ENCODE peak calls at places on chromosomes 5 and 9, in eight cellular contexts. H, F, P, W, S, V, X and N are unnamed samples.

GRCh38 chr5:31626604-31627234 is 12.2 kb upstream of the PDZD2 start:
- DNase-seq in H (no peak), F (no peak), P (no peak), W (no peak), S (no peak), V (no peak), X (no peak), N (no peak)

GRCh38 chr5:170732685-170733084 is 50.8 kb upstream of the GABRP start:
- DNase-seq in H (no peak), F (no peak), P (no peak), W (no peak), S (no peak), V (no peak), X (no peak), N (no peak)

GRCh38 chr9:130932220-130933069 is 6.6 kb downstream of the FIBCD1 start:
- DNase-seq in H (no peak), F (no peak), P (no peak), W (no peak), S (peak), V (no peak), X (no peak), N (no peak)

GRCh38 chr9:130039504-130040147 is 3.4 kb downstream of the FNBP1 start:
- DNase-seq in H (no peak), F (no peak), P (no peak), W (peak), S (no peak), V (no peak), X (no peak), N (no peak)

GRCh38 chr5:21806271-21806670 is 1046.9 kb downstream of the CDH12 start:
- DNase-seq in H (no peak), F (no peak), P (no peak), W (no peak), S (no peak), V (no peak), X (no peak), N (no peak)

GRCh38 chr9:27467486-27467885 is 56.6 kb upstream of the IFNK start:
- DNase-seq in H (no peak), F (no peak), P (no peak), W (no peak), S (no peak), V (no peak), X (no peak), N (no peak)

GRCh38 chr9:2567922-2568321 is 53.7 kb upstream of the VLDLR start:
- DNase-seq in H (no peak), F (no peak), P (no peak), W (peak), S (peak), V (no peak), X (no peak), N (no peak)

GRCh38 chr5:72326298-72326649 is 6.1 kb downstream of the PTCD2 start:
- DNase-seq in H (no peak), F (no peak), P (no peak), W (no peak), S (no peak), V (no peak), X (no peak), N (no peak)

GRCh38 chr9:4299006-4299795 is 667 bp downstream of the GLIS3 start:
- DNase-seq in H (peak), F (peak), P (peak), W (peak), S (peak), V (peak), X (no peak), N (no peak)

DNA sequence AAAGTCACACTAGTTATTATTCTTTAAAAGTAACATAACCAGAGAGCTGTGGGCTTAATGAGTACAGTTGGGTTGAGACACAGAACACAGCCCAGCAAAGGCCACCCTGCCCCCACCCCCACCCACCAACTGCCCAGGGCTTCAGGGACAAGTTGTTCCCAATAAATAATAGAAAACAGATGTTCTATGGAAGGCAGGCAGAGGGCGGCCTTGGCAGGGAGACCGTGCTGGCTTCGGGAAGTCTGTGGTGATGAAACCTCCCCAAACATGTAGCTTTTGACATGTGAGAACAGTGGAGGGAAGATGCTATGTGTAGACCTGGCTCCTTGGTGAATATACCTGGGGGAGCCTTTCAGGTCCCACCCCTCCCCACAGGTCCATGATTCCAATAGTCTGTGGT is 10.0 kb downstream of the TRAF1 start:
- DNase-seq in H (peak), F (no peak), P (no peak), W (no peak), S (peak), V (peak), X (no peak), N (peak)
- TF ChIP-seq CTCF in H (peak), F (no peak), P (no peak), W (no peak), S (no peak), V (no peak), X (no peak), N (peak)

GRCh38 chr5:151219789-151220188 is 4.1 kb downstream of the CCDC69 start:
- DNase-seq in H (no peak), F (no peak), P (no peak), W (no peak), S (peak), V (no peak), X (no peak), N (no peak)
- TF ChIP-seq CTCF in H (no peak), F (no peak), P (peak), W (peak), S (peak), V (no peak), X (no peak), N (no peak)

GRCh38 chr9:37969130-37969529 is 65.2 kb upstream of the SLC25A51 start:
- DNase-seq in H (no peak), F (no peak), P (no peak), W (peak), S (peak), V (no peak), X (no peak), N (no peak)
- TF ChIP-seq CTCF in H (no peak), F (no peak), P (peak), W (no peak), S (no peak), V (no peak), X (no peak), N (no peak)

GRCh38 chr9:14768561-14769234 is 46.2 kb upstream of the CER1 start:
- DNase-seq in H (no peak), F (no peak), P (no peak), W (peak), S (peak), V (no peak), X (no peak), N (peak)
- TF ChIP-seq CTCF in H (peak), F (peak), P (peak), W (peak), S (peak), V (peak), X (peak), N (peak)

DNA sequence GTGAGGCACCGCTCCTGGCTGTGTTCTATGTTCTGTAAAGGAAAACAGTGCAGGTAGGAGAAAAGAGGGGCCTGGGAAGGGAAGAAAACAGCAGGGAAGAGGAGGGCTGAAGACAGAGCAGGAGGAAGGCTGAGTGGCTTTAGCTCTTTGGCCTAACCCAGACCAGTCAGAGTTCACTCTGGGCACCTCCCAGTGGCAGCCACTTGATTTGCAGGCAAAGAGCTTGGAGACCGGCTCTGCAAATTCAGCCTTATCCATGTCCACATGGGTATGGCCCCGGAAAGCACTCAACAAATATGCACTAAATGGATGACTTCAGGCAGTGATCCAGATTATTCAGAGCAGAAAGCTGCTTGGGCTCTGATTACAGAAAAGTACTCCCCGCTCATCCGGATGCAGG is 4.4 kb upstream of the RNU6ATAC start:
- DNase-seq in H (no peak), F (no peak), P (no peak), W (no peak), S (peak), V (no peak), X (no peak), N (no peak)
- TF ChIP-seq CTCF in H (no peak), F (no peak), P (no peak), W (no peak), S (no peak), V (no peak), X (no peak), N (no peak)

GRCh38 chr5:145680169-145680568 is 155.0 kb downstream of the PRELID2 start:
- DNase-seq in H (no peak), F (no peak), P (no peak), W (no peak), S (no peak), V (no peak), X (no peak), N (no peak)
- TF ChIP-seq CTCF in H (no peak), F (no peak), P (peak), W (peak), S (no peak), V (no peak), X (no peak), N (peak)

GRCh38 chr5:97163790-97164285 is 19.2 kb downstream of the RIOK2 start:
- DNase-seq in H (no peak), F (no peak), P (no peak), W (no peak), S (no peak), V (no peak), X (no peak), N (no peak)

GRCh38 chr5:97162045-97162444 is 19.6 kb upstream of the LIX1 start:
- DNase-seq in H (no peak), F (no peak), P (peak), W (peak), S (peak), V (peak), X (peak), N (peak)

GRCh38 chr5:97165726-97166125 is 17.3 kb downstream of the RIOK2 start:
- DNase-seq in H (no peak), F (no peak), P (no peak), W (no peak), S (no peak), V (no peak), X (no peak), N (no peak)

GRCh38 chr5:97164846-97165245 is 18.2 kb downstream of the RIOK2 start:
- DNase-seq in H (no peak), F (no peak), P (no peak), W (peak), S (peak), V (no peak), X (no peak), N (no peak)

GRCh38 chr5:97163360-97163764 is 19.7 kb downstream of the RIOK2 start:
- DNase-seq in H (no peak), F (no peak), P (no peak), W (no peak), S (peak), V (no peak), X (no peak), N (no peak)
- TF ChIP-seq CTCF in H (peak), F (peak), P (peak), W (peak), S (peak), V (peak), X (peak), N (peak)

GRCh38 chr5:140042551-140043507 is at the start of gene NRG2:
- DNase-seq in H (peak), F (peak), P (no peak), W (peak), S (peak), V (peak), X (peak), N (no peak)
- TF ChIP-seq CTCF in H (peak), F (peak), P (peak), W (peak), S (peak), V (peak), X (peak), N (peak)